ENCODE peak calls at places on chromosome 1, in nine cellular contexts. W, R, Y, O, P, Q, A, Z and X are unnamed samples. For H3K4me1, the result is how much of the 10 kb centered on the place peaks cover.

GRCh38 chr1:100328133-100328532 is 24.2 kb upstream of the CDC14A start:
- DNase-seq in W (no peak), R (no peak), Y (no peak), O (no peak), P (no peak), Q (no peak), A (no peak), Z (no peak), X (no peak)

GRCh38 chr1:161227196-161227871 is 1.5 kb downstream of the TOMM40L start:
- DNase-seq in W (peak), R (peak), Y (peak), O (peak), P (peak), Q (peak), A (peak), Z (peak), X (peak)

GRCh38 chr1:173570370-173571030 is 32.4 kb downstream of the SLC9C2 start:
- DNase-seq in W (no peak), R (no peak), Y (no peak), O (no peak), P (no peak), Q (no peak), A (no peak), Z (no peak), X (no peak)

GRCh38 chr1:171902527-171902926 is 61.2 kb downstream of the DNM3 start:
- DNase-seq in W (no peak), R (no peak), Y (peak), O (no peak), P (no peak), Q (no peak), A (no peak), Z (no peak), X (no peak)

GRCh38 chr1:112674986-112675727 is 698 bp downstream of the MOV10 start:
- DNase-seq in W (peak), R (peak), Y (peak), O (peak), P (no peak), Q (peak), A (no peak), Z (peak), X (peak)

GRCh38 chr1:243483084-243483845 is 227.4 kb downstream of the SDCCAG8 start:
- DNase-seq in W (no peak), R (no peak), Y (no peak), O (no peak), P (no peak), Q (no peak), A (no peak), Z (no peak), X (no peak)

GRCh38 chr1:217188280-217189235 is 442.3 kb downstream of the GPATCH2 start:
- DNase-seq in W (peak), R (no peak), Y (no peak), O (no peak), P (no peak), Q (no peak), A (no peak), Z (no peak), X (no peak)

GRCh38 chr1:157073944-157074685 is 25.5 kb downstream of the ETV3L start:
- DNase-seq in W (peak), R (no peak), Y (peak), O (peak), P (peak), Q (peak), A (peak), Z (peak), X (peak)

GRCh38 chr1:172533511-172534116 is 664 bp downstream of the SUCO start:
- DNase-seq in W (no peak), R (peak), Y (peak), O (peak), P (no peak), Q (no peak), A (peak), Z (peak), X (no peak)

GRCh38 chr1:241356187-241356518 is 852 bp downstream of the RGS7 start:
- DNase-seq in W (no peak), R (no peak), Y (no peak), O (peak), P (no peak), Q (no peak), A (no peak), Z (no peak), X (no peak)

GRCh38 chr1:41519667-41520066 is 35.2 kb upstream of the EDN2 start:
- DNase-seq in W (no peak), R (no peak), Y (no peak), O (no peak), P (no peak), Q (no peak), A (no peak), Z (no peak), X (no peak)
- H3K4me1 ChIP-seq in W (under half), R (under half), Y (under half), O (under half), P (under half), Q (under half), A (under half), Z (under half), X (under half)

DNA sequence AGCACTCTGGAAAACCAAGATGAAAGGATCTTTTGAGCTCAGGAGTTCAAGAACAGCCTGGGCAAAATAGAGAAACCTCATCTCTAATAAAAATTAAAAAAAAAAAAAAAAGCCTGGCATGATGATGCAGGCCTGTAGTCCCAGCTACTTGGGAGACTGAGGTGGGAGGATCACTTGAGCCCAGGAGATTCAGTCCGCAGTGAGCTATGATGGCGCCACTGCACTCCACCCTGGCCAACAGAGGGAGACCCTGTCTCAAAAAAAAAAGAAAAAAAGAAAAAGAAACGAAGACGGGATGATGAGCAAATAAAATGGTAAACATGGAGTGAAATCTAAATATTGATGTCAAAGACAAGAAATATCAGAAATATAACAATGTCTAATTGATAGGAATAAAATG is 31.6 kb downstream of the ATP2B4 start:
- DNase-seq in W (no peak), R (no peak), Y (no peak), O (no peak), P (no peak), Q (no peak), A (no peak), Z (no peak), X (no peak)
- H3K4me1 ChIP-seq in W (half or more), R (half or more), Y (under half), O (under half), P (under half), Q (under half), A (under half), Z (under half), X (under half)

GRCh38 chr1:10690484-10690883 is 106.0 kb downstream of the CASZ1 start:
- DNase-seq in W (no peak), R (no peak), Y (no peak), O (no peak), P (no peak), Q (no peak), A (no peak), Z (no peak), X (no peak)

GRCh38 chr1:10686404-10687040 is 109.9 kb downstream of the CASZ1 start:
- DNase-seq in W (no peak), R (no peak), Y (no peak), O (peak), P (peak), Q (no peak), A (no peak), Z (no peak), X (no peak)

GRCh38 chr1:10687782-10688408 is 108.6 kb downstream of the CASZ1 start:
- DNase-seq in W (no peak), R (no peak), Y (no peak), O (peak), P (no peak), Q (no peak), A (no peak), Z (no peak), X (no peak)

GRCh38 chr1:10687142-10687715 is 109.2 kb downstream of the CASZ1 start:
- DNase-seq in W (no peak), R (no peak), Y (no peak), O (peak), P (no peak), Q (no peak), A (no peak), Z (no peak), X (no peak)

DNA sequence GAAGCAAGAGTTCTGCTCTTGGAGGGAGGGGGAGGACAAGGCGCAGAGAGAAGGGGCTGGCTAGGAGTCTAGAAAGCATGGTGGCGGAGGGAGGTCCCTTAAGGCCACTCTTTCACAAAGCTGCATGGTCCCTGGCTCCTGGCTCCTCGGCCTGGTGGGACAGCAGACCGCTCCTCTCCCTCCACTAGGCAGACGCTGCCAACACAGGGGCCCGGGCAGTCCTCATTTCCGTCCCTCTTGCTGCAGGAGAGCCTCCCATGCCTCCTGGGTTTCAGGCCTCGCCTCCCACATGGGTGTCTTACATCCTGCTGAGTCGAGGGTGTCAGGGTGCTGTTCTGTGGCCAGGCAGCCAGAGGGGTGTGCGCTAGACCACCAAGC is 108.0 kb downstream of the CASZ1 start:
- DNase-seq in W (no peak), R (no peak), Y (no peak), O (no peak), P (no peak), Q (no peak), A (no peak), Z (no peak), X (no peak)
- H3K4me1 ChIP-seq in W (half or more), R (under half), Y (under half), O (half or more), P (under half), Q (under half), A (half or more), Z (half or more), X (half or more)

GRCh38 chr1:115134850-115135484 is 45.7 kb upstream of the TSPAN2 start:
- DNase-seq in W (no peak), R (no peak), Y (peak), O (no peak), P (peak), Q (no peak), A (no peak), Z (no peak), X (no peak)
- H3K4me1 ChIP-seq in W (under half), R (under half), Y (under half), O (under half), P (under half), Q (under half), A (under half), Z (under half), X (under half)

GRCh38 chr1:37998089-37998808 is 7.1 kb downstream of the FHL3 start:
- DNase-seq in W (no peak), R (no peak), Y (no peak), O (no peak), P (no peak), Q (no peak), A (no peak), Z (no peak), X (no peak)

GRCh38 chr1:37997256-37998088 is 7.7 kb upstream of the SF3A3 start:
- DNase-seq in W (no peak), R (no peak), Y (no peak), O (no peak), P (no peak), Q (no peak), A (no peak), Z (no peak), X (no peak)

GRCh38 chr1:37994886-37995566 is 5.2 kb upstream of the SF3A3 start:
- DNase-seq in W (no peak), R (no peak), Y (no peak), O (no peak), P (no peak), Q (no peak), A (no peak), Z (no peak), X (no peak)

GRCh38 chr1:37998913-37999433 is 6.3 kb downstream of the FHL3 start:
- DNase-seq in W (no peak), R (no peak), Y (no peak), O (no peak), P (no peak), Q (no peak), A (no peak), Z (no peak), X (no peak)

GRCh38 chr1:37995773-37996379 is 6.1 kb upstream of the SF3A3 start:
- DNase-seq in W (peak), R (no peak), Y (no peak), O (peak), P (no peak), Q (peak), A (peak), Z (no peak), X (peak)
- H3K4me1 ChIP-seq in W (half or more), R (under half), Y (under half), O (under half), P (under half), Q (under half), A (half or more), Z (under half), X (under half)

DNA sequence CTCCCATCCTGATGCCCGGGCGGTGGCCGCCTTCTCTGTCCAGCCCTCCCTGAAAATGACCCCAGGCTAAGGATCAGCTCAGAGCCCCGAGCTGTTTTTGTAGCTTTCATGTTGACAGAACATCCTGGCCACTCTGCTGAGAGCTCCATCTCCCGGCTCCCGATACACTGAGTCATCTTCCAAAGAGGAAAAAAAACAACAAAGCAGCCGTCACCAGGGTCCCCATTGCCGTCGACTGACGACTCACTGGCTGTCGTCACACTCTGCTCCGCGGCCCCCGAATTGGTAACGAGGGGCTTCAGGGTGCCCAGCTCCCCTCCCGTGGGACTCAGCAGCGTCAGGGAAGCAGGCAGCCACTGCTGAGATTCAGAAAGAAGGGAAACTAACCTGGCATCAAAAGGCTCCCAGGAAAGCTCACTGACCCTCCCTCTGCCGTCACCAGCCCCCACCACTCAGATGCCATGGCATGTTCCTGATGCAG is 67.2 kb downstream of the CD46 start:
- DNase-seq in W (no peak), R (no peak), Y (no peak), O (no peak), P (peak), Q (no peak), A (no peak), Z (no peak), X (peak)
- H3K4me1 ChIP-seq in W (half or more), R (half or more), Y (under half), O (half or more), P (under half), Q (under half), A (half or more), Z (under half), X (half or more)

DNA sequence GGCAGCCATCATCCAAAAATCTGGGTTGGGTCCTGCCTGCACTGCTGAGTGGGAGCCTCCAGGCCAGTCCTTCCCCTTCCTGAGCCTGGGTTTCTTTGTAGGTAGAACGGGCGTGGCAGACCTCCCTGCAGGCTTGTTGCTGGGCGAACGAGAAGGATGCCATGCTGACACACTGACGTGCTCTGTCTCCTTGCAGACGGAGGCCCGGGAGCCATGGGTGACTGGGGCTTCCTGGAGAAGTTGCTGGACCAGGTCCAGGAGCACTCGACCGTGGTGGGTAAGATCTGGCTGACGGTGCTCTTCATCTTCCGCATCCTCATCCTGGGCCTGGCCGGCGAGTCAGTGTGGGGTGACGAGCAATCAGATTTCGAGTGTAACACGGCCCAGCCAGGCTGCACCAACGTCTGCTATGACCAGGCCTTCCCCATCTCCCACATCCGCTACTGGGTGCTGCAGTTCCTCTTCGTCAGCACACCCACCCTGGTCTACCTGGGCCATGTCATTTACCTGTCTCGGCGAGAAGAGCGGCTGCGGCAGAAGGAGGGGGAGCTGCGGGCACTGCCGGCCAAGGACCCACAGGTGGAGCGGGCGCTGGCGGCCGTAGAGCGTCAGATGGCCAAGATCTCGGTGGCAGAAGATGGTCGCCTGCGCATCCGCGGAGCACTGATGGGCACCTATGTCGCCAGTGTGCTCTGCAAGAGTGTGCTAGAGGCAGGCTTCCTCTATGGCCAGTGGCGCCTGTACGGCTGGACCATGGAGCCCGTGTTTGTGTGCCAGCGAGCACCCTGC is 1.4 kb downstream of the GJA4 start:
- DNase-seq in W (no peak), R (no peak), Y (no peak), O (no peak), P (no peak), Q (no peak), A (no peak), Z (no peak), X (no peak)
- H3K4me1 ChIP-seq in W (under half), R (under half), Y (under half), O (under half), P (under half), Q (under half), A (under half), Z (under half), X (under half)

DNA sequence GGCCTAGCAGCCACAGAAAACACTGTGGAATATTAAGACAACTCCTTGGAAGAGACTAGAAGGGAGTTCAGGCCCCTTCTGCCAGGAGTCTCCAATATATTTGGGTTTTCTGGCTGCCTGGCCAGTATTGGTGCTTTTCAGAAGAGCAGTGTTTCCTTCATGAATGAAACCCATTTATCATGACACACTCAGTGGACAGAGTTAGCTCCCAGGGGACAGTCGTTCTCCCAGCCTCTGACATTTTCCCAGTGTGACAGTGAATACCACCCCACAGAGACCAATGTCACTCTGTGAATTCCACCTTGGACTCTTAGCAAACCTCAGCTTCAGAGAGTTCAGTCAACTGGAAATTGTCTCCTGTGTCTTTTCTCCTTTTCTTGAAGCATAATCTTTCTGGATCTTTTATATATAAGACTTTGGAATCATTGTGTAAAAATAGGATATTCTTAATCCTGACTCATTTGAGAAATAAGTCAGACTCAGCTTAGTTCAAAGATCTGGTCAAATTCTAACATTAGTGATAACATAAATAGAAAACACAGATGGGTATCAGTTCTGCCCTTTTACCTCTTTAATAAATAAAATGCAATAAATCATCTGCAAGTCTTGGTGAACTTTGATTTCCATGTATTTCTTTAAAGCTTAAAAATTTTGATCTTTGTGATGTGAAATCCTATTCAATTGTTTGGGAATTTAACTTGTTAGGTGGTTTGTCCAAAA is 40.4 kb downstream of the GNG12 start:
- DNase-seq in W (no peak), R (no peak), Y (no peak), O (no peak), P (no peak), Q (no peak), A (no peak), Z (no peak), X (no peak)
- H3K4me1 ChIP-seq in W (under half), R (under half), Y (under half), O (under half), P (under half), Q (under half), A (under half), Z (under half), X (under half)

DNA sequence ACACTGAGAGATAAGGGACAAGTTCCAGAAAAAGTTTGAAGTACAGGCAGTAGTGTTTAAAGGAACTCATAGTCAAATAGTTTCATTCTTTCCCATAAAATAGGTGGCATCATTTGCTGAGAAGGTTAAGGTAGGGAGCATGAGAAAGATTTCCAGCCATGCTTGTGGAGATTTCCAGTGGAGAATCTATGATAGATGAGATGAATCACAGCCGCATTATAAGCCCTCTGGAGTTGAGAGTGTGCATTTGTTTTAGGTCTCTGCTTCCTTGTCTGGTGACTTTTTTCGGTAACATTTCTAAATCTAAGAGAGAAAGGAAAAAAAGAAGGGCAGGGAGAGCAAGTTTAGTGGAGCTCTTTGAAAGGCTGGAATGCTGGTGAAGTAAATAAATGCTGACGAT is 108.7 kb downstream of the DISP1 start:
- DNase-seq in W (no peak), R (no peak), Y (no peak), O (no peak), P (no peak), Q (no peak), A (no peak), Z (no peak), X (no peak)
- H3K4me1 ChIP-seq in W (under half), R (under half), Y (under half), O (under half), P (under half), Q (under half), A (under half), Z (under half), X (under half)